ENCODE peak calls at places on chromosomes 6 and 20, in nine cellular contexts. One of them, this sample, is unnamed.

GRCh38 chr6:3471286-3471685 is 14.4 kb upstream of the SLC22A23 start:
- DNase-seq in OCI-LY7: no peak
- DNase-seq in right cardiac atrium: no peak
- DNase-seq in CD4-positive, CD25-positive, alpha-beta regulatory T cell: no peak
- DNase-seq in Peyer's patch: no peak
- DNase-seq in hepatocyte: no peak
- DNase-seq in breast epithelium: no peak
- DNase-seq in neural progenitor cell: no peak
- DNase-seq in mammary epithelial cell: no peak
- DNase-seq in this sample: no peak

GRCh38 chr6:48183174-48183573 is 72.2 kb upstream of the PTCHD4 start:
- DNase-seq in OCI-LY7: no peak
- DNase-seq in right cardiac atrium: no peak
- DNase-seq in CD4-positive, CD25-positive, alpha-beta regulatory T cell: no peak
- DNase-seq in Peyer's patch: no peak
- DNase-seq in hepatocyte: no peak
- DNase-seq in breast epithelium: no peak
- DNase-seq in neural progenitor cell: no peak
- DNase-seq in mammary epithelial cell: no peak
- DNase-seq in this sample: no peak

GRCh38 chr6:127119361-127120108 is 1.1 kb downstream of the RSPO3 start:
- DNase-seq in OCI-LY7: no peak
- DNase-seq in right cardiac atrium: peak
- DNase-seq in CD4-positive, CD25-positive, alpha-beta regulatory T cell: no peak
- DNase-seq in Peyer's patch: no peak
- DNase-seq in hepatocyte: peak
- DNase-seq in breast epithelium: no peak
- DNase-seq in neural progenitor cell: peak
- DNase-seq in mammary epithelial cell: peak
- DNase-seq in this sample: no peak

GRCh38 chr6:114058435-114058834 is 87.5 kb upstream of the HDAC2 start:
- DNase-seq in OCI-LY7: no peak
- DNase-seq in right cardiac atrium: no peak
- DNase-seq in CD4-positive, CD25-positive, alpha-beta regulatory T cell: no peak
- DNase-seq in Peyer's patch: no peak
- DNase-seq in hepatocyte: no peak
- DNase-seq in breast epithelium: no peak
- DNase-seq in neural progenitor cell: no peak
- DNase-seq in mammary epithelial cell: no peak
- DNase-seq in this sample: no peak

GRCh38 chr6:140915001-140915950 is 1217.4 kb upstream of the GJE1 start:
- DNase-seq in OCI-LY7: no peak
- DNase-seq in right cardiac atrium: no peak
- DNase-seq in CD4-positive, CD25-positive, alpha-beta regulatory T cell: no peak
- DNase-seq in Peyer's patch: no peak
- DNase-seq in hepatocyte: no peak
- DNase-seq in breast epithelium: no peak
- DNase-seq in neural progenitor cell: no peak
- DNase-seq in mammary epithelial cell: no peak
- DNase-seq in this sample: no peak

GRCh38 chr6:109048176-109048575 is 46.5 kb downstream of the SESN1 start:
- DNase-seq in OCI-LY7: no peak
- DNase-seq in right cardiac atrium: no peak
- DNase-seq in CD4-positive, CD25-positive, alpha-beta regulatory T cell: no peak
- DNase-seq in Peyer's patch: no peak
- DNase-seq in hepatocyte: no peak
- DNase-seq in breast epithelium: no peak
- DNase-seq in neural progenitor cell: no peak
- DNase-seq in mammary epithelial cell: no peak
- DNase-seq in this sample: no peak

GRCh38 chr20:59163641-59164530 is at the start of gene ZNF831:
- DNase-seq in OCI-LY7: peak
- DNase-seq in right cardiac atrium: no peak
- DNase-seq in CD4-positive, CD25-positive, alpha-beta regulatory T cell: no peak
- DNase-seq in Peyer's patch: no peak
- DNase-seq in hepatocyte: no peak
- DNase-seq in breast epithelium: no peak
- DNase-seq in neural progenitor cell: no peak
- DNase-seq in mammary epithelial cell: no peak
- DNase-seq in this sample: no peak

GRCh38 chr6:79188885-79189505 is 45.5 kb downstream of the HMGN3 start:
- DNase-seq in OCI-LY7: no peak
- DNase-seq in right cardiac atrium: no peak
- DNase-seq in CD4-positive, CD25-positive, alpha-beta regulatory T cell: no peak
- DNase-seq in Peyer's patch: no peak
- DNase-seq in hepatocyte: no peak
- DNase-seq in breast epithelium: peak
- DNase-seq in neural progenitor cell: peak
- DNase-seq in mammary epithelial cell: no peak
- DNase-seq in this sample: no peak

GRCh38 chr6:151690768-151691562 is 116.5 kb upstream of the ESR1 start:
- DNase-seq in OCI-LY7: peak
- DNase-seq in right cardiac atrium: no peak
- DNase-seq in CD4-positive, CD25-positive, alpha-beta regulatory T cell: no peak
- DNase-seq in Peyer's patch: peak
- DNase-seq in hepatocyte: no peak
- DNase-seq in breast epithelium: no peak
- DNase-seq in neural progenitor cell: no peak
- DNase-seq in mammary epithelial cell: peak
- DNase-seq in this sample: no peak

GRCh38 chr20:59776626-59777320 is 156.7 kb downstream of the SYCP2 start:
- DNase-seq in OCI-LY7: no peak
- DNase-seq in right cardiac atrium: no peak
- DNase-seq in CD4-positive, CD25-positive, alpha-beta regulatory T cell: no peak
- DNase-seq in Peyer's patch: no peak
- DNase-seq in hepatocyte: no peak
- DNase-seq in breast epithelium: no peak
- DNase-seq in neural progenitor cell: no peak
- DNase-seq in mammary epithelial cell: no peak
- DNase-seq in this sample: no peak

GRCh38 chr6:42962502-42963178 is 2.1 kb downstream of the GNMT start:
- DNase-seq in OCI-LY7: no peak
- DNase-seq in right cardiac atrium: no peak
- DNase-seq in CD4-positive, CD25-positive, alpha-beta regulatory T cell: no peak
- DNase-seq in Peyer's patch: no peak
- DNase-seq in hepatocyte: no peak
- DNase-seq in breast epithelium: no peak
- DNase-seq in neural progenitor cell: no peak
- DNase-seq in mammary epithelial cell: no peak
- DNase-seq in this sample: no peak

GRCh38 chr6:21384211-21384610 is 209.3 kb upstream of the SOX4 start:
- DNase-seq in OCI-LY7: no peak
- DNase-seq in right cardiac atrium: no peak
- DNase-seq in CD4-positive, CD25-positive, alpha-beta regulatory T cell: no peak
- DNase-seq in Peyer's patch: no peak
- DNase-seq in hepatocyte: peak
- DNase-seq in breast epithelium: no peak
- DNase-seq in neural progenitor cell: no peak
- DNase-seq in mammary epithelial cell: no peak
- DNase-seq in this sample: no peak

GRCh38 chr6:21804941-21805610 is 211.5 kb downstream of the SOX4 start:
- DNase-seq in OCI-LY7: no peak
- DNase-seq in right cardiac atrium: no peak
- DNase-seq in CD4-positive, CD25-positive, alpha-beta regulatory T cell: no peak
- DNase-seq in Peyer's patch: no peak
- DNase-seq in hepatocyte: no peak
- DNase-seq in breast epithelium: no peak
- DNase-seq in neural progenitor cell: no peak
- DNase-seq in mammary epithelial cell: no peak
- DNase-seq in this sample: no peak

GRCh38 chr6:125041740-125042459 is 79.7 kb downstream of the RNF217 start:
- DNase-seq in OCI-LY7: no peak
- DNase-seq in right cardiac atrium: no peak
- DNase-seq in CD4-positive, CD25-positive, alpha-beta regulatory T cell: no peak
- DNase-seq in Peyer's patch: no peak
- DNase-seq in hepatocyte: no peak
- DNase-seq in breast epithelium: no peak
- DNase-seq in neural progenitor cell: no peak
- DNase-seq in mammary epithelial cell: peak
- DNase-seq in this sample: no peak

GRCh38 chr6:158713469-158713868 is 63.6 kb downstream of the SYTL3 start:
- DNase-seq in OCI-LY7: no peak
- DNase-seq in right cardiac atrium: no peak
- DNase-seq in CD4-positive, CD25-positive, alpha-beta regulatory T cell: no peak
- DNase-seq in Peyer's patch: no peak
- DNase-seq in hepatocyte: no peak
- DNase-seq in breast epithelium: no peak
- DNase-seq in neural progenitor cell: no peak
- DNase-seq in mammary epithelial cell: no peak
- DNase-seq in this sample: no peak

GRCh38 chr6:144581807-144582537 is 296.8 kb downstream of the UTRN start:
- DNase-seq in OCI-LY7: peak
- DNase-seq in right cardiac atrium: no peak
- DNase-seq in CD4-positive, CD25-positive, alpha-beta regulatory T cell: no peak
- DNase-seq in Peyer's patch: no peak
- DNase-seq in hepatocyte: peak
- DNase-seq in breast epithelium: no peak
- DNase-seq in neural progenitor cell: peak
- DNase-seq in mammary epithelial cell: no peak
- DNase-seq in this sample: peak

GRCh38 chr20:341682-342081 is 5.2 kb upstream of the NRSN2 start:
- DNase-seq in OCI-LY7: no peak
- DNase-seq in right cardiac atrium: no peak
- DNase-seq in CD4-positive, CD25-positive, alpha-beta regulatory T cell: no peak
- DNase-seq in Peyer's patch: no peak
- DNase-seq in hepatocyte: peak
- DNase-seq in breast epithelium: no peak
- DNase-seq in neural progenitor cell: no peak
- DNase-seq in mammary epithelial cell: peak
- DNase-seq in this sample: no peak

GRCh38 chr6:37259191-37259590 is 1.2 kb upstream of the TMEM217 start:
- DNase-seq in OCI-LY7: peak
- DNase-seq in right cardiac atrium: no peak
- DNase-seq in CD4-positive, CD25-positive, alpha-beta regulatory T cell: no peak
- DNase-seq in Peyer's patch: no peak
- DNase-seq in hepatocyte: no peak
- DNase-seq in breast epithelium: no peak
- DNase-seq in neural progenitor cell: no peak
- DNase-seq in mammary epithelial cell: peak
- DNase-seq in this sample: no peak
- H3K27ac ChIP-seq in OCI-LY7: no peak
- H3K27ac ChIP-seq in right cardiac atrium: no peak
- H3K27ac ChIP-seq in CD4-positive, CD25-positive, alpha-beta regulatory T cell: peak
- H3K27ac ChIP-seq in Peyer's patch: no peak
- H3K27ac ChIP-seq in hepatocyte: no peak
- H3K27ac ChIP-seq in breast epithelium: no peak
- H3K27ac ChIP-seq in neural progenitor cell: no peak
- H3K27ac ChIP-seq in mammary epithelial cell: peak
- H3K27ac ChIP-seq in this sample: peak

GRCh38 chr6:121573466-121573865 is 138.0 kb downstream of the GJA1 start:
- DNase-seq in OCI-LY7: no peak
- DNase-seq in right cardiac atrium: no peak
- DNase-seq in CD4-positive, CD25-positive, alpha-beta regulatory T cell: no peak
- DNase-seq in Peyer's patch: no peak
- DNase-seq in hepatocyte: no peak
- DNase-seq in breast epithelium: no peak
- DNase-seq in neural progenitor cell: no peak
- DNase-seq in mammary epithelial cell: no peak
- DNase-seq in this sample: no peak
- H3K27ac ChIP-seq in OCI-LY7: no peak
- H3K27ac ChIP-seq in right cardiac atrium: no peak
- H3K27ac ChIP-seq in CD4-positive, CD25-positive, alpha-beta regulatory T cell: no peak
- H3K27ac ChIP-seq in Peyer's patch: no peak
- H3K27ac ChIP-seq in hepatocyte: peak
- H3K27ac ChIP-seq in breast epithelium: no peak
- H3K27ac ChIP-seq in neural progenitor cell: no peak
- H3K27ac ChIP-seq in mammary epithelial cell: no peak
- H3K27ac ChIP-seq in this sample: no peak

DNA sequence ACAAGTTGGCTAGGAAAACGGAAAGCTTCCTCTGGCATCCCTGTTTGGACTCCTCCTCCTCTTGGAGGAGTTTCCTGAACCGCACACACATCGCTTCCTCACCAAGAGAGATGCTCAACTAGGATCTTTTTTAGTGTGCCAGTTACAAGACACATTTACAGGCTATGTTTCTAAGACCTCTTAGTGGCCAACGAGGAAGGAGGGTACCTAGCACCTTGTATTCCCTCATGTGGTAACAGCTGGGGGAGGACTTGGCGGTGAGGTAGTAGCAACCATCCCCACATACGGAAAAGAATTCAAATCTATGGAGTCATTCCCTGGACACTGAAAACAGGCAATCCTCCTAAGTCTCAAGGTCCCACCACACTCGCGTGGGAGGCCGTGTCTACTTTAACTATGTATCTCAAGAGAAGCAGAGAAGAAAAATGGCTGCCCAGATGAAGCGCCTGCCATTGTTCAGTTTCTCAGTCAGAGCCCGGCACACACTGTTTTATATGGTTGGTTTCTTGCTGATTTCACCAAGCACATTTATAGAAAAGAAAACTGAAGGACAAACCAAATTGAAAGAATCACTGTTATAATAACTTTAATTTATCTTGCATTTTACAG is 23.1 kb downstream of the EIF2S2 start:
- DNase-seq in OCI-LY7: no peak
- DNase-seq in right cardiac atrium: no peak
- DNase-seq in CD4-positive, CD25-positive, alpha-beta regulatory T cell: no peak
- DNase-seq in Peyer's patch: no peak
- DNase-seq in hepatocyte: no peak
- DNase-seq in breast epithelium: no peak
- DNase-seq in neural progenitor cell: no peak
- DNase-seq in mammary epithelial cell: no peak
- DNase-seq in this sample: no peak
- H3K27ac ChIP-seq in OCI-LY7: no peak
- H3K27ac ChIP-seq in right cardiac atrium: no peak
- H3K27ac ChIP-seq in CD4-positive, CD25-positive, alpha-beta regulatory T cell: no peak
- H3K27ac ChIP-seq in Peyer's patch: no peak
- H3K27ac ChIP-seq in hepatocyte: no peak
- H3K27ac ChIP-seq in breast epithelium: no peak
- H3K27ac ChIP-seq in neural progenitor cell: no peak
- H3K27ac ChIP-seq in mammary epithelial cell: no peak
- H3K27ac ChIP-seq in this sample: no peak

GRCh38 chr20:37763105-37763504 is 69.3 kb downstream of the CTNNBL1 start:
- DNase-seq in OCI-LY7: no peak
- DNase-seq in right cardiac atrium: no peak
- DNase-seq in CD4-positive, CD25-positive, alpha-beta regulatory T cell: no peak
- DNase-seq in Peyer's patch: no peak
- DNase-seq in hepatocyte: no peak
- DNase-seq in breast epithelium: no peak
- DNase-seq in neural progenitor cell: no peak
- DNase-seq in mammary epithelial cell: no peak
- DNase-seq in this sample: no peak

GRCh38 chr20:37758332-37758731 is 64.5 kb downstream of the CTNNBL1 start:
- DNase-seq in OCI-LY7: no peak
- DNase-seq in right cardiac atrium: peak
- DNase-seq in CD4-positive, CD25-positive, alpha-beta regulatory T cell: no peak
- DNase-seq in Peyer's patch: no peak
- DNase-seq in hepatocyte: peak
- DNase-seq in breast epithelium: no peak
- DNase-seq in neural progenitor cell: peak
- DNase-seq in mammary epithelial cell: no peak
- DNase-seq in this sample: peak

GRCh38 chr20:37757550-37757949 is 63.7 kb downstream of the CTNNBL1 start:
- DNase-seq in OCI-LY7: peak
- DNase-seq in right cardiac atrium: no peak
- DNase-seq in CD4-positive, CD25-positive, alpha-beta regulatory T cell: no peak
- DNase-seq in Peyer's patch: peak
- DNase-seq in hepatocyte: no peak
- DNase-seq in breast epithelium: no peak
- DNase-seq in neural progenitor cell: no peak
- DNase-seq in mammary epithelial cell: peak
- DNase-seq in this sample: no peak

GRCh38 chr20:37759761-37760209 is 66.0 kb downstream of the CTNNBL1 start:
- DNase-seq in OCI-LY7: no peak
- DNase-seq in right cardiac atrium: no peak
- DNase-seq in CD4-positive, CD25-positive, alpha-beta regulatory T cell: no peak
- DNase-seq in Peyer's patch: no peak
- DNase-seq in hepatocyte: no peak
- DNase-seq in breast epithelium: no peak
- DNase-seq in neural progenitor cell: no peak
- DNase-seq in mammary epithelial cell: no peak
- DNase-seq in this sample: no peak

GRCh38 chr20:37760322-37760721 is 66.5 kb downstream of the CTNNBL1 start:
- DNase-seq in OCI-LY7: no peak
- DNase-seq in right cardiac atrium: no peak
- DNase-seq in CD4-positive, CD25-positive, alpha-beta regulatory T cell: no peak
- DNase-seq in Peyer's patch: no peak
- DNase-seq in hepatocyte: no peak
- DNase-seq in breast epithelium: no peak
- DNase-seq in neural progenitor cell: no peak
- DNase-seq in mammary epithelial cell: no peak
- DNase-seq in this sample: no peak
- H3K27ac ChIP-seq in OCI-LY7: no peak
- H3K27ac ChIP-seq in right cardiac atrium: no peak
- H3K27ac ChIP-seq in CD4-positive, CD25-positive, alpha-beta regulatory T cell: no peak
- H3K27ac ChIP-seq in Peyer's patch: no peak
- H3K27ac ChIP-seq in hepatocyte: no peak
- H3K27ac ChIP-seq in breast epithelium: no peak
- H3K27ac ChIP-seq in neural progenitor cell: no peak
- H3K27ac ChIP-seq in mammary epithelial cell: no peak
- H3K27ac ChIP-seq in this sample: no peak

This sample was measured in DND-41.